ENCODE peak calls at places on chromosome 13, in ten cellular contexts. Z is GM23248; V is CD4-positive, CD25-positive, alpha-beta regulatory T cell; H is suprapubic skin; O is CD8-positive, alpha-beta T cell; S is colonic mucosa; G is CD8-positive, alpha-beta memory T cell; I is psoas muscle; N is mammary epithelial cell; Q is right cardiac atrium. F is an unnamed sample.

GRCh38 chr13:102018716-102019115 is 383.1 kb downstream of the FGF14 start:
- DNase-seq in I (no peak), H (no peak), O (no peak), Q (no peak), V (no peak), S (no peak), Z (no peak), N (peak; percentile 39), G (no peak), F (no peak)

GRCh38 chr13:76720416-76720815 is 165.8 kb downstream of the KCTD12 start:
- DNase-seq in G (no peak), N (no peak), I (no peak), Z (no peak), H (no peak), S (no peak), V (no peak), O (no peak), Q (no peak), F (no peak)

GRCh38 chr13:25608181-25608580 is 236.4 kb downstream of the ATP8A2 start:
- DNase-seq in N (no peak), H (no peak), Q (no peak), V (no peak), O (no peak), Z (peak; percentile 2), G (no peak), S (no peak), I (no peak), F (no peak)

GRCh38 chr13:61546911-61547310 is 131.3 kb upstream of the PCDH20 start:
- DNase-seq in I (no peak), O (no peak), N (no peak), H (no peak), V (no peak), Z (no peak), Q (no peak), G (no peak), S (no peak), F (no peak)

GRCh38 chr13:27201661-27202060 is 30.1 kb upstream of the USP12 start:
- DNase-seq in G (no peak), Q (no peak), Z (peak; percentile 29), H (no peak), N (no peak), V (no peak), I (no peak), O (no peak), S (no peak), F (no peak)

GRCh38 chr13:38990693-38991092 is at the start of gene STOML3:
- DNase-seq in Q (no peak), N (no peak), Z (no peak), O (no peak), S (no peak), H (no peak), V (no peak), I (no peak), G (no peak), F (no peak)

GRCh38 chr13:99329477-99329876 is 22.3 kb upstream of the GPR183 start:
- DNase-seq in N (no peak), O (no peak), V (no peak), I (no peak), Z (no peak), Q (no peak), H (no peak), G (no peak), S (no peak), F (no peak)

GRCh38 chr13:43676320-43676719 is 110.5 kb downstream of the ENOX1 start:
- DNase-seq in V (no peak), G (no peak), Z (peak; percentile 2), I (no peak), Q (no peak), H (no peak), N (no peak), O (no peak), S (no peak), F (no peak)

DNA sequence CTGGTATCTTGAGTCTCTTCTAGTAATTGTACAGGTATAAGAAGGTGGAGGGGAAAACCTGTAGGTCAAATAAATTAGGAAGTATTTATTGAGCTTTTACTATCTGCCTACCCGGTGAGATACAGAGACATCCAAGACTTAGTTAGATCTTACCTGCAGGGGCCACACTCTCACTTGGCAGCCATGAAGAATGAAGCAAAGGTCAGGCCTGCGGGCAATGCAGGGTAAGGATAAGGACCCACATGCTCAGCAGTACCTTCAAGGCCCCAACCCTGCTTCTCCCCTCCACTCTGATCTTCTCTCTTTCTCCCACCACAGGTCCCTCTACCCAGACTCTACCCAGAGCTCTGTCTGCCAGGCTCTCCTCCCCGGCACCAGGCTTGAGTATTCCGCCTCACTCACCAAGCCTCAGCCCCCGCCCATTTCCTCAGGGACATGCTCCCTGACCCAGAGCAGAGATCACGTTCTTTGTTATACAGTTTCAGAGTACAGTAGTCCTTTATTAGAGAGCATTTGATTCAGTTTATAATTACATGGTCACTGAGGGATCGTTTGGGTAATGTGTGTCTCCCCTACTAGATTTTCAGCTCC is 18.9 kb upstream of the CLDN10 start:
- DNase-seq in Q (no peak), Z (no peak), N (no peak), H (no peak), O (no peak), S (peak; percentile 27), G (no peak), I (no peak), V (no peak), F (no peak)
- H3K27ac ChIP-seq in Q (no peak overlapping the region), Z (no peak overlapping the region), N (no peak overlapping the region), H (no peak overlapping the region), O (no peak overlapping the region), S (no peak overlapping the region), G (no peak overlapping the region), I (no peak overlapping the region), V (no peak overlapping the region), F (no peak overlapping the region)

DNA sequence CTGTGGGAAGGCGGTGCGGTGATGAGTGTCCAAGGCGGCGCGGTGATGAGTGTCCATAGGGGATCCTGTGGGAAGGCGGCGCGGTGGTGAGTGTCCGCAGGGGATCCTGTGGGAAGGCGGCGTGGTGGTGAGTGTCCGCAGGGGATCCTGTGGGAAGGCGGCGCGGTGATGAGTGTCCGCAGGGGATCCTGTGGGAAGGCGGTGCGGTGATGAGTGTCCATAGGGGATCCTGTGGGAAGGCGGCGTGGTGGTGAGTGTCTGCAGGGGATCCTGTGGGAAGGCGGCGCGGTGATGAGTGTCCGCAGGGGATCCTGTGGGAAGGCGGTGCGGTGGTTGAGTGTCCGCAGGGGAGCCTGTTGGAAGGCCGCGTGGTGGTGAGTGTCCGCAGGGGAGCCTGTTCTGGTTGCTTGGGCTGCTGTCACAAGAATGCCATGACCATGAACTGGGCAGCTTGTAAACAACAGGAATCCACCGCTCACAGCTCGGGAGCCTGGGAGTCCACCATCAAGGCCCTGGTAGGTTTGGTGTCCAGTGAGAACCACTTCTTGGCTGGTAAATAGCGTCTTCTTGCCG is 21.4 kb downstream of the TFDP1 start:
- DNase-seq in N (no peak), O (no peak), G (no peak), I (no peak), H (no peak), Q (peak; percentile 22), S (no peak), Z (no peak), V (no peak), F (no peak)
- H3K4me3 ChIP-seq in N (no peak overlapping the region), O (no peak overlapping the region), G (no peak overlapping the region), I (no peak overlapping the region), H (no peak overlapping the region), Q (no peak overlapping the region), S (no peak overlapping the region), Z (no peak overlapping the region), V (no peak overlapping the region), F (no peak overlapping the region)

GRCh38 chr13:40432018-40432978 is 234.1 kb downstream of the FOXO1 start:
- DNase-seq in H (no peak), S (no peak), N (no peak), O (no peak), G (no peak), I (no peak), Z (no peak), V (no peak), Q (no peak), F (no peak)

GRCh38 chr13:40433577-40433976 is 232.9 kb downstream of the FOXO1 start:
- DNase-seq in H (no peak), N (no peak), Z (no peak), S (no peak), I (no peak), O (no peak), V (peak; percentile 10), G (peak; percentile 69), Q (no peak), F (no peak)

GRCh38 chr13:40428354-40428753 is 238.1 kb downstream of the FOXO1 start:
- DNase-seq in I (no peak), Q (no peak), S (no peak), G (no peak), N (no peak), V (no peak), H (no peak), O (no peak), Z (no peak), F (no peak)

GRCh38 chr13:40434516-40435397 is 231.7 kb downstream of the FOXO1 start:
- DNase-seq in Z (no peak), O (no peak), I (no peak), H (no peak), Q (no peak), V (no peak), N (no peak), G (no peak), S (no peak), F (no peak)

DNA sequence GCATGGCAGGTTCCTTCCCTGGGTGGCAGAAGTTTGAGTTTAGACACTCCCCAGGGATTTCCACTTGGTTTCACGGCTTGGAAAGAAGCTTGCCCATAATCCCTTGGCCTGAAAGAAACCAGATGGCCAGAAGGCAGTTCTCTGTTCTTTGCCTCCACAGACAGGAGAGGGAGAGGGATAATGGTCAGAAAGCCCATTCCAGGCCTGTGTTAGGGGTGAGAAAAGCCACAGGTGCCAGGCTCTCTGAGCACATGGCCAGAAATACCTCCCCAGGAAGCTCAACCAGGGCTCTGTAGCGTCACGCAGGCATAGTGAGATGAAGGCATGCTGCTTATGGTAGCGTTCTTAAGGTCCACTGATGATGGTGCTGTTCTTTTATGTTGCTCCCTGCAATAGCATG is 236.2 kb downstream of the FOXO1 start:
- DNase-seq in S (no peak), Q (no peak), H (no peak), Z (no peak), O (no peak), G (no peak), I (no peak), V (no peak), N (no peak), F (no peak)
- H3K4me1 ChIP-seq in S (no peaks in the 10 kb centered on the region), Q (peaks cover 2% of the 10 kb centered on the region), H (no peaks in the 10 kb centered on the region), Z (no peaks in the 10 kb centered on the region), O (peaks cover 34% of the 10 kb centered on the region), G (peaks cover 32% of the 10 kb centered on the region), I (peaks cover 10% of the 10 kb centered on the region), V (peaks cover 36% of the 10 kb centered on the region), N (no peaks in the 10 kb centered on the region), F (peaks cover 11% of the 10 kb centered on the region)

GRCh38 chr13:112113355-112113754 is 46.4 kb downstream of the SOX1 start:
- DNase-seq in S (peak; percentile 52), O (no peak), N (no peak), I (no peak), H (peak; percentile 7), Q (no peak), V (no peak), G (no peak), Z (no peak), F (no peak)

GRCh38 chr13:112115403-112116091 is 48.6 kb downstream of the SOX1 start:
- DNase-seq in V (no peak), O (no peak), I (peak; percentile 23), S (no peak), G (no peak), Z (no peak), N (no peak), Q (no peak), H (peak; percentile 66), F (no peak)

GRCh38 chr13:112113851-112114250 is 46.9 kb downstream of the SOX1 start:
- DNase-seq in V (no peak), O (no peak), H (peak; percentile 59), S (no peak), Z (no peak), Q (no peak), G (no peak), N (no peak), I (no peak), F (no peak)

GRCh38 chr13:112112534-112113276 is 45.8 kb downstream of the SOX1 start:
- DNase-seq in I (no peak), O (no peak), H (peak; percentile 32), Q (no peak), N (no peak), S (peak; percentile 57), G (no peak), V (no peak), Z (no peak), F (no peak)

GRCh38 chr13:112114391-112114790 is 47.4 kb downstream of the SOX1 start:
- DNase-seq in H (peak; percentile 43), Z (no peak), S (no peak), I (no peak), Q (no peak), N (no peak), O (no peak), G (no peak), V (no peak), F (no peak)
- H3K27ac ChIP-seq in H (no peak overlapping the region), Z (no peak overlapping the region), S (peak overlapping the region; percentile 80), I (no peak overlapping the region), Q (no peak overlapping the region), N (no peak overlapping the region), O (no peak overlapping the region), G (no peak overlapping the region), V (no peak overlapping the region), F (no peak overlapping the region)